ENCODE peak calls at places on chromosomes 1 and 21, in five cellular contexts. D is right lobe of liver, P is body of pancreas, E is aorta, G is cardiac muscle cell. C is an unnamed sample.

GRCh38 chr1:104295516-104295915 is 545.8 kb downstream of the AMY1C start:
- DNase-seq in D (no peak), P (no peak), E (no peak), G (no peak), C (no peak)

GRCh38 chr1:112504002-112504401 is 4.8 kb upstream of the WNT2B start:
- DNase-seq in D (no peak), P (no peak), E (no peak), G (no peak), C (peak)

GRCh38 chr1:2555634-2556276 is 416 bp upstream of the TNFRSF14 start:
- DNase-seq in D (peak), P (peak), E (peak), G (peak), C (peak)

GRCh38 chr1:195597929-195598328 is 1010.3 kb downstream of the KCNT2 start:
- DNase-seq in D (no peak), P (no peak), E (no peak), G (no peak), C (no peak)

GRCh38 chr1:164930241-164930640 is 371.3 kb downstream of the PBX1 start:
- DNase-seq in D (no peak), P (no peak), E (no peak), G (no peak), C (no peak)

GRCh38 chr21:44927587-44928461 is 7.1 kb upstream of the ITGB2 start:
- DNase-seq in D (no peak), P (no peak), E (peak), G (peak), C (peak)

GRCh38 chr21:39788383-39788782 is 43.4 kb downstream of the IGSF5 start:
- DNase-seq in D (peak), P (peak), E (peak), G (peak), C (peak)

GRCh38 chr1:221816899-221817298 is 75.0 kb upstream of the DUSP10 start:
- DNase-seq in D (no peak), P (no peak), E (no peak), G (peak), C (no peak)

GRCh38 chr1:186927884-186928283 is 99.1 kb downstream of the PLA2G4A start:
- DNase-seq in D (no peak), P (no peak), E (no peak), G (no peak), C (no peak)

GRCh38 chr1:157157481-157158190 is 19.4 kb upstream of the ETV3 start:
- DNase-seq in D (no peak), P (no peak), E (no peak), G (peak), C (no peak)

GRCh38 chr1:9426291-9426711 is 113.0 kb upstream of the SLC25A33 start:
- DNase-seq in D (no peak), P (no peak), E (peak), G (peak), C (no peak)

GRCh38 chr1:224734261-224734935 is 118.3 kb downstream of the CNIH3 start:
- DNase-seq in D (no peak), P (no peak), E (no peak), G (no peak), C (no peak)

GRCh38 chr1:31381394-31382287 is 8.8 kb upstream of the FABP3 start:
- DNase-seq in D (no peak), P (no peak), E (no peak), G (peak), C (no peak)

GRCh38 chr1:111214086-111214801 is 13.3 kb upstream of the CHI3L2 start:
- DNase-seq in D (no peak), P (no peak), E (no peak), G (no peak), C (no peak)

GRCh38 chr1:221708076-221708571 is 33.8 kb downstream of the DUSP10 start:
- DNase-seq in D (no peak), P (no peak), E (no peak), G (peak), C (no peak)

GRCh38 chr1:58358311-58358710 is 188.2 kb downstream of the OMA1 start:
- DNase-seq in D (no peak), P (no peak), E (no peak), G (peak), C (no peak)

GRCh38 chr1:203177471-203178039 is 1.9 kb upstream of the MYBPH start:
- DNase-seq in D (no peak), P (no peak), E (peak), G (peak), C (no peak)

GRCh38 chr1:26706315-26706714 is 10.5 kb downstream of the ARID1A start:
- DNase-seq in D (peak), P (no peak), E (no peak), G (no peak), C (no peak)

GRCh38 chr1:44059956-44060355 is 28.7 kb upstream of the SLC6A9 start:
- DNase-seq in D (peak), P (no peak), E (no peak), G (no peak), C (no peak)

GRCh38 chr1:201020040-201020591 is 3.4 kb downstream of the KIF21B start:
- DNase-seq in D (no peak), P (no peak), E (no peak), G (no peak), C (no peak)

GRCh38 chr1:17201201-17202021 is 3.5 kb upstream of the PADI1 start:
- DNase-seq in D (peak), P (no peak), E (peak), G (no peak), C (no peak)

DNA sequence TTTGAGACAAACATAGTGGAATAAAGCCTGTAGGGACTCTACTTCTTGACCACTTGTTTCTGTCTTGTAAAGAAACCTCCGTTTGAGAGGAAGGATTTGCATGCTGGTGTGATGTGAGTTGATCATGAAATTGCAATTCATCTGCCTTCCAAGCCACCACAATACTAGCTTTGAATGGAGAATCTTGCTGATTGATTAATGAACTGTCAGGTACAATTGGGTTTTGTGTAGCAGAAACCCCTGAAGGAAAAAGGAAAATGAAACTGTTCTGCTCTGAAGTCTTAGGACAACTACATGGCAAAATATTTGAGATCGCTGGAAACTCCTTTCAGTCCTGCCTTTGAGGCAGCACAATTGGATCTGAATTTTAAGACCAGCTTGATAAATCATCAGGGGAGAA is 90.7 kb downstream of the VPS13D start:
- DNase-seq in D (no peak), P (no peak), E (no peak), G (no peak), C (no peak)
- H3K4me3 ChIP-seq in D (no peak), P (no peak), E (no peak), G (no peak), C (no peak)

GRCh38 chr1:36083635-36084501 is at the start of gene TEKT2:
- DNase-seq in D (no peak), P (peak), E (peak), G (peak), C (peak)
- H3K4me3 ChIP-seq in D (peak), P (peak), E (no peak), G (peak), C (peak)

GRCh38 chr21:33030633-33031032 is 4.9 kb downstream of the OLIG2 start:
- DNase-seq in D (no peak), P (no peak), E (no peak), G (no peak), C (no peak)
- H3K4me3 ChIP-seq in D (no peak), P (no peak), E (no peak), G (no peak), C (no peak)

GRCh38 chr1:154567386-154568164 is at the start of gene CHRNB2:
- DNase-seq in D (peak), P (peak), E (peak), G (peak), C (peak)
- H3K4me3 ChIP-seq in D (no peak), P (no peak), E (no peak), G (no peak), C (no peak)

DNA sequence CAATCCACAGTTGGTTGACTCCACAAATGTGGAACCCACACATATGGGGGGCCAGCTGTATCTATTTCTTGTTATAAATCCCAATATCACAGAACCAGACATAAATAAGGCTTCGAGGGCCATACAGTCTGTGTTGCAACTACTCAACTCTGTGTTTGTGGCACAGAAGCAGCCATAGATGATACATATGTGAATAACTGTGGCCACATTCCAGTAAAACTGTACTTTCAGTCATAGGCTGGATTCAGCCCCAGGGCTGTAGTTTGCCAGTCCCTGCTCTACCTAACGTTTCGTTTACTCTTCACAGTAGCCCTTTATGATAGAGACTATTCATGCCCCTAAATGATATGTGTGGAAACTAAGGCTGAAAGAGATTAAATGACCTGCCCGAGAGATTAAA is 48.7 kb downstream of the FHAD1 start:
- DNase-seq in D (no peak), P (no peak), E (no peak), G (peak), C (no peak)
- H3K4me3 ChIP-seq in D (no peak), P (no peak), E (no peak), G (no peak), C (no peak)

GRCh38 chr1:4971666-4972065 is 317.3 kb downstream of the AJAP1 start:
- DNase-seq in D (no peak), P (no peak), E (no peak), G (no peak), C (no peak)
- H3K4me3 ChIP-seq in D (no peak), P (no peak), E (no peak), G (no peak), C (no peak)

DNA sequence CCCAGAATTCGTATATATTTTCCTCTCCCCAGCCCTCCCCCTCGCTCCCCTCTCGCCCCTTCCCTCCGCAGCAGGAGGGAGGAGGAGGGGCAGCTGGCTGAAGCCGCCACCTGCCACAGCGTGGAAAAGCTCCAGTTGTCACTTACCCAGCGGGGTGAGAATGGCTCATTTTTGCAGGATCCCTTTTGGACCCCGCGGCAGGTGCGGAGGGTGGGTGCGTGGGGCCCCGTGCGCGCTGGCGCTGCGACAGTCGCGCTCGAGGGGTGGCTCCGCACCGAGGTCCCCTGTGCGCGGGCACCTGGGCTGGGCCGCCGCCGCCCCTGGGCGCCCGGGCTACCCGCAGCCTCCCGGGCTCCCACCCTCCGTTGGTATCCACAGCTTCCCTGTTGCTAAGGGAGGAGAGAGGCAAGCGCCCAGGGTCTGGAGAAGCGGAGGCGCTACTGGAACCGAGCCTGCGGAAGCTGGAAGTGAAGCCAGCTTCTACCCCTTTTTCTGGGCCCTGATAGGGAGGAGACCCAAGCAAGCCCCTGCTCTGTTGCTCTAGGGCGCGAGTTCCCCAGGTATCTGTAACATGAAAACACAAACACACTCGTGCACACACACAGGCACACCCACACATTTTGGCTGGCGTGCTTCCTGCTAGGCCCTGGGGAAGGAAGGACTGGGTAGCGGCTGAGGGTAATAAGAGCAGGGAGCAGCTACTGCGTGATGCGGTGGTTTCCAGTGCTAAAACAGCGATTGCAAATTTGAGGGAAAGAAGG is at the start of gene ERICH3:
- DNase-seq in D (no peak), P (no peak), E (no peak), G (peak), C (peak)
- H3K4me3 ChIP-seq in D (peak), P (no peak), E (no peak), G (peak), C (no peak)

GRCh38 chr21:15730484-15731242 is 881 bp downstream of the USP25 start:
- DNase-seq in D (peak), P (no peak), E (no peak), G (no peak), C (no peak)

GRCh38 chr21:15732290-15732995 is 2.7 kb downstream of the USP25 start:
- DNase-seq in D (no peak), P (no peak), E (no peak), G (peak), C (no peak)

GRCh38 chr21:15732996-15733329 is 3.2 kb downstream of the USP25 start:
- DNase-seq in D (no peak), P (no peak), E (no peak), G (no peak), C (no peak)

GRCh38 chr21:15731243-15731613 is 1.4 kb downstream of the USP25 start:
- DNase-seq in D (no peak), P (no peak), E (no peak), G (no peak), C (no peak)

GRCh38 chr21:15735409-15735808 is 5.6 kb downstream of the USP25 start:
- DNase-seq in D (no peak), P (no peak), E (no peak), G (no peak), C (no peak)
- H3K4me3 ChIP-seq in D (no peak), P (no peak), E (no peak), G (no peak), C (no peak)

DNA sequence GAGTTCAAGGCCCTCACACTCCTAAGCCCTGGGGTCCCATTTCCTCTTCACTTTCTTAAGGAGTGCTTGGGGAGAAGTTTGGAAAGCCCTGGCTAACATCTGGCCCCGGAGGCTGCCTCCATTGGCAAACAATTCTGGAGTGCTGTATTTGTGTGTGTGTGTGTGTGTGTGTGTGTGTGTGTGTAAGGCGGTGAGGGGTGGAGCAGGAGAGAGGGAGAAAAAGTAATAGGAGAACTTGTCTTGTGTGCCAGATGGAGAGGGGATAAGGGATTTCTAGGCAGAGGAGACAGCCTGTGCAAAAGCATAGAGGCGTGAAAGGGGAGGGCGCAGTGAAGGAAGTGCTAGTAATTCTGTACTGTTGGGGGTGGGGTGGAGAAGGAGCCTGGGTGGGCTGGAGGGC is 609 bp upstream of the TRIM62 start:
- DNase-seq in D (no peak), P (no peak), E (no peak), G (peak), C (no peak)
- H3K4me3 ChIP-seq in D (no peak), P (no peak), E (no peak), G (peak), C (peak)

GRCh38 chr1:159853417-159853816 is 9.0 kb downstream of the VSIG8 start:
- DNase-seq in D (no peak), P (no peak), E (no peak), G (no peak), C (no peak)
- H3K4me3 ChIP-seq in D (no peak), P (no peak), E (no peak), G (no peak), C (no peak)